ENCODE peak calls at places on chromosomes 5 and 9, in four cellular contexts. E is CD8-positive, alpha-beta T cell; X is IMR-90; U is uterus. A is an unnamed sample. For H3K4me1, the result is how much of the 10 kb centered on the place peaks cover.

GRCh38 chr5:36888303-36888702 is 11.7 kb downstream of the NIPBL start:
- DNase-seq in E (no peak), X (no peak), U (no peak), A (no peak)

GRCh38 chr5:127961006-127961763 is 122.4 kb upstream of the SLC12A2 start:
- DNase-seq in E (no peak), X (no peak), U (no peak), A (no peak)

GRCh38 chr5:148810821-148811220 is 15.6 kb upstream of the ADRB2 start:
- DNase-seq in E (no peak), X (no peak), U (no peak), A (no peak)

GRCh38 chr5:76499528-76500161 is 96.6 kb downstream of the IQGAP2 start:
- DNase-seq in E (no peak), X (no peak), U (no peak), A (no peak)

GRCh38 chr5:77590347-77590746 is 48.2 kb downstream of the OTP start:
- DNase-seq in E (no peak), X (no peak), U (no peak), A (peak)

GRCh38 chr9:137580209-137580957 is 1.7 kb upstream of the DPH7 start:
- DNase-seq in E (no peak), X (no peak), U (no peak), A (peak)

GRCh38 chr9:106921341-106921899 is 58.5 kb downstream of the ZNF462 start:
- DNase-seq in E (no peak), X (peak), U (peak), A (peak)

GRCh38 chr9:36855443-36856315 is 178.4 kb downstream of the PAX5 start:
- DNase-seq in E (no peak), X (no peak), U (no peak), A (no peak)

GRCh38 chr9:15354713-15355112 is 47.7 kb upstream of the TTC39B start:
- DNase-seq in E (no peak), X (no peak), U (no peak), A (no peak)

GRCh38 chr5:133754575-133755169 is 142.3 kb upstream of the FSTL4 start:
- DNase-seq in E (no peak), X (peak), U (no peak), A (peak)

GRCh38 chr9:125593581-125593980 is 113.4 kb downstream of the MAPKAP1 start:
- DNase-seq in E (no peak), X (no peak), U (no peak), A (no peak)

GRCh38 chr9:93814561-93814960 is 140.6 kb downstream of the BARX1 start:
- DNase-seq in E (no peak), X (no peak), U (no peak), A (no peak)

GRCh38 chr5:77560677-77561263 is 68.7 kb upstream of the WDR41 start:
- DNase-seq in E (no peak), X (peak), U (no peak), A (peak)

GRCh38 chr5:105088961-105089360 is 1526.4 kb upstream of the NUDT12 start:
- DNase-seq in E (no peak), X (no peak), U (no peak), A (no peak)

GRCh38 chr5:149254506-149254905 is 17.2 kb upstream of the AFAP1L1 start:
- DNase-seq in E (no peak), X (peak), U (no peak), A (peak)

DNA sequence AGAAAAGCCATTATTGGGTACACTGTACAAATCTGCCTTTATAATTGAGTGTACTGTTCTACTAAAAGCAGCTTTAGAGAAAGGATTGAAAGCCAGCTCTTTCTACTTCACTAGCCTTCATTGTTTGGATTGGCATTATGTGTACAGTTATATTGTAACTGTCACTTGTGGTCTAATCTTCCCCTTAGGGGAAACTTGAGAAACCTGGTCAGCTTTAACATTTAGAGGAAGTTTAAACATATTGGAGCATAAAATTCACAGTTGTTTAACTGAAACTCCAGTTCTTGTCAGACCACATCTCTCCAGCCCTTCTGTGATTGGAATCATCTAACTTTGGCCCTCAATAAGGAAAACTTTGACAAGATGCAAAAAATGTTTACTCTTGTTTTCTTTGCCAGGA is 24.6 kb downstream of the PIK3R1 start:
- DNase-seq in E (no peak), X (no peak), U (no peak), A (peak)
- H3K4me1 ChIP-seq in E (half or more), X (under half), U (under half), A (under half)

DNA sequence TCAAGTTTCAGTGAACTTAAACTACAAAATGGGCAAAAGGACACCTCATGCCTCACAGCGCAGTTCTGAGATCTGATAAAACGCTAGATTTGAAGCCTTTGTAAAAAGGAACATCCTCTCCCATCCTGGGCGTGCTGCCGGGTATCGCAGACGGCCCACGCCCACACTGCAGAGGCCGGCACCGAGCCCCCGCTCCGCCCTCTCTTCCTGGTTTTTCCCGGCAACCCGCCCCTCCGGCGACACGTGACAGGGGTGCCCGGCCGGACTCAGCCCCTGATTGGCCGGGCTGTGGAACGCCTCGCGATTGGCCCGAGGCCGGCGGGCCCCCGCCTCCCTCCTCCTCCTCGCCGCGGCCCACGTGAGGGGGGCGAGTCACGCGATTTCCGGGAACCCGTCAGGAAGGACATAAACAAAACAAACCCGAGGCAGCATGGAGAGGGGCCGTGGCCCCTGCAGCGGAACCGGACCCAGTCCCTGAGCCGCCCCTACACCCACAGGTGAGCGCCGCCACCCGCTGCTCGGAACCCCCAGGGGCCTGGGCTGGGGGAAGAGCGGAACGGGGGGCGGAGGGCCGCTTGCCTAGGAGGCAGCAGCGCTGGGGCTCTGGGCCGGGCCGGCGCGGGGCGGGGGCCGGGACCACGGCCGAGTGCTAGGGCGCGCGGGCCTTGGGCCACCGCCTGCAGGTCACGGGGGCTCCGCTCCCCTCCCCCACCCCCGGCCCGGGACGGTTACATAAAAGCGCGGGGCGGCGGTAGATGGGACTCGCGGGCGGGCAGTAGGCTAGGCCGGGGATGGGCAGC is at the start of gene CREBRF:
- DNase-seq in E (peak), X (peak), U (peak), A (peak)
- H3K4me1 ChIP-seq in E (under half), X (under half), U (under half), A (under half)

GRCh38 chr9:114370251-114370984 is 17.4 kb downstream of the AKNA start:
- DNase-seq in E (no peak), X (no peak), U (no peak), A (no peak)
- H3K4me1 ChIP-seq in E (half or more), X (under half), U (under half), A (under half)

DNA sequence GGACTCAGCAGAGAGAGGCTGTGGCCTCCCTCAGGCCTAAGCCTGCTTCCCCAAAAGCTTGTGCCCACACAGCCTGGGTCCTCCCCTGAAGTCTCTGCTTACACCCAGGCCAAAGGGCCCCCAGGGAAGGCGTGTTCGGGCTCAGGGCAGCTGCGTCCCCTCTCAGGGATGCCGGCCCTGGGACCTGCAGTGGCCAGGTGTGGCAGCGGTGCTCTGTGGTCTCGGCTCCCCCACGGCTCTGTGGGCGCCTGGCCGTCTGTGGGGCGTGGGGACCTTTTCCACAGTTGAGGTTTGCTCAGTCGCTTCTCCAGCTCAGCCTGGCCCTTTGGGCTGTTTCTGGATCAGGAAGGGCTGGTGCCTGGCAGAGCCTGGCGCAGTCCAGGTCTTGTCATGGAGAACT is 75.9 kb downstream of the RXRA start:
- DNase-seq in E (no peak), X (no peak), U (no peak), A (no peak)
- H3K4me1 ChIP-seq in E (half or more), X (under half), U (under half), A (under half)

GRCh38 chr5:142873831-142874230 is 103.7 kb downstream of the ARHGAP26 start:
- DNase-seq in E (no peak), X (no peak), U (no peak), A (no peak)
- H3K4me1 ChIP-seq in E (under half), X (under half), U (under half), A (under half)

GRCh38 chr5:17312358-17312757 is 94.9 kb downstream of the BASP1 start:
- DNase-seq in E (no peak), X (no peak), U (no peak), A (no peak)

GRCh38 chr5:17317499-17317898 is 100.1 kb downstream of the BASP1 start:
- DNase-seq in E (no peak), X (no peak), U (no peak), A (no peak)

GRCh38 chr5:17315710-17316221 is 98.3 kb downstream of the BASP1 start:
- DNase-seq in E (no peak), X (peak), U (no peak), A (no peak)

GRCh38 chr5:17316973-17317459 is 99.6 kb downstream of the BASP1 start:
- DNase-seq in E (no peak), X (peak), U (no peak), A (no peak)

GRCh38 chr5:17314907-17315471 is 97.6 kb downstream of the BASP1 start:
- DNase-seq in E (no peak), X (no peak), U (no peak), A (no peak)
- H3K4me1 ChIP-seq in E (under half), X (under half), U (under half), A (under half)

DNA sequence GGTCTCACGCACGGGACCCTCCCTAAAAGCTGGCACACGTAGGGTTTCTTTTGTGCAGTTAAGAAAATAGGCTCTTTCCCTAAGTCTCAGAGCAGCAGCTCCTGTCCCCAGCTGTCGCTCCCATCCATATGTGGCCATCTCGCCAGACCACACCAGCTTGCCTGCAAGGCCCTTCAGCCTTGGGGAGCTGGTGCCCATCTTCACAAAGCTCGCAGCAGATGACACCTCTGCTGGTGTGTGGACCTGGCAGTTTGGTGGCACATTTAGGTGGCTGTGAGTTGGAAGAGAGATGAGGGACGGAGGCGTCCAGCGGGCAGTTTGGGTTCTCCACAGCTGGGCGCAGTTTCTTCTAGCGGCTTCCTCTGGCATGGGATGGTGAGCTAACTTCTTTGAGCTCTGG is 239.0 kb downstream of the FANCC start:
- DNase-seq in E (no peak), X (no peak), U (peak), A (no peak)
- H3K4me1 ChIP-seq in E (under half), X (under half), U (under half), A (under half)

DNA sequence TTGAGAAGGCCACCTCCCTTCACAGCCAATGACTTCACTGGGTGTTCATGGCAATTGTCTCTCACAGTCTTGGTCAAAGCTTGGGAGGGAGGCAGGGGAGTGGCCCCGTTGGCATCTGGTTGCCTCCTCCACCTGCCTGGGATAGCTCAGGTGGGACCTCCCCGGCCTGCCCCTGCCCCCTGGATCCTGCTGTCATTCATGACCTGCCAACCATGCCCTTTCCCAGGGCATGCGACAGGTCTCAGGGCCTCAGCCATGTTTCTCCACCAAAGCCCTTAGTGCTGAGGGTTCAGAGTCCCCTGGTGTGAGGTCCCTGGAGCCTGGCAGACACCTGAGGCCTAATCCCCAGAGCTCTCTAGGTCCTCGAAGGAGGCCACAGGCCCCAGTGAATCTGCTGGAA is 5.5 kb downstream of the DAB2IP start:
- DNase-seq in E (no peak), X (no peak), U (no peak), A (no peak)
- H3K4me1 ChIP-seq in E (under half), X (under half), U (under half), A (under half)

A was measured in SJCRH30.